ENCODE peak calls at places on chromosomes 4 and X, in nine cellular contexts. F is A549, K is upper lobe of right lung, B is uterus, P is foreskin fibroblast, N is GM23338, T is AG10803, A is tibial nerve, C is BJ. J is an unnamed sample.

GRCh38 chr4:113113151-113113550 is 63.7 kb downstream of the ANK2 start:
- DNase-seq in F (no peak), C (no peak), T (no peak), K (no peak), B (no peak), A (no peak), P (no peak), N (no peak), J (no peak)

GRCh38 chr4:135277116-135277979 is 1075.8 kb upstream of the PABPC4L start:
- DNase-seq in F (no peak), T (no peak), K (no peak), N (no peak), B (no peak), A (no peak), P (no peak), C (no peak), J (no peak)

GRCh38 chr4:150033109-150033508 is 45.1 kb upstream of the DCLK2 start:
- DNase-seq in B (no peak), C (no peak), P (no peak), F (no peak), A (no peak), N (peak; percentile 42), T (no peak), K (no peak), J (no peak)

GRCh38 chrX:72060196-72060974 is 71.3 kb downstream of the RTL5 start:
- DNase-seq in K (no peak), F (peak; percentile 18), A (no peak), P (no peak), T (peak; percentile 1), C (no peak), B (no peak), N (peak; percentile 76), J (no peak)

GRCh38 chr4:147076179-147076578 is 130.5 kb upstream of the TTC29 start:
- DNase-seq in B (no peak), T (no peak), N (no peak), P (no peak), F (no peak), K (no peak), C (no peak), A (no peak), J (no peak)

GRCh38 chr4:73945674-73946449 is 36.0 kb downstream of the PF4 start:
- DNase-seq in N (no peak), F (no peak), P (no peak), C (no peak), T (no peak), B (no peak), K (no peak), A (no peak), J (no peak)

GRCh38 chr4:150582881-150583286 is 933 bp downstream of the MAB21L2 start:
- DNase-seq in K (no peak), P (no peak), N (peak; percentile 69), F (no peak), B (peak; percentile 12), A (no peak), T (no peak), C (no peak), J (no peak)

GRCh38 chrX:110847334-110847733 is 51.7 kb upstream of the CHRDL1 start:
- DNase-seq in F (peak; percentile 54), B (no peak), K (no peak), A (peak; percentile 75), T (peak; percentile 49), P (peak; percentile 77), C (no peak), N (peak; percentile 68), J (no peak)

GRCh38 chr4:112970903-112971302 is 78.5 kb upstream of the ANK2 start:
- DNase-seq in K (no peak), A (no peak), C (no peak), T (no peak), B (no peak), P (no peak), F (no peak), N (no peak), J (no peak)

GRCh38 chrX:40392599-40392998 is 188.2 kb upstream of the ATP6AP2 start:
- DNase-seq in N (peak; percentile 33), A (no peak), K (no peak), B (no peak), C (no peak), T (no peak), P (no peak), F (no peak), J (no peak)

GRCh38 chr4:173527103-173527876 is 2.7 kb downstream of the HAND2 start:
- DNase-seq in K (no peak), T (peak; percentile 41), B (no peak), N (peak; percentile 82), F (no peak), C (no peak), A (no peak), P (peak; percentile 35), J (no peak)

GRCh38 chr4:31204895-31205294 is 484.7 kb downstream of the PCDH7 start:
- DNase-seq in P (no peak), A (no peak), B (no peak), C (no peak), T (no peak), K (no peak), F (no peak), N (no peak), J (no peak)

GRCh38 chr4:121156822-121157769 is 7.0 kb downstream of the TNIP3 start:
- DNase-seq in N (peak; percentile 84), K (peak; percentile 77), A (peak; percentile 31), C (no peak), T (peak; percentile 37), B (no peak), F (peak; percentile 47), P (peak; percentile 47), J (no peak)

GRCh38 chr4:48756689-48757220 is 23.3 kb downstream of the FRYL start:
- DNase-seq in P (peak; percentile 54), N (no peak), K (no peak), C (no peak), T (no peak), A (no peak), B (no peak), F (no peak), J (no peak)

GRCh38 chr4:139223682-139224317 is 46.8 kb upstream of the ELF2 start:
- DNase-seq in K (no peak), B (peak; percentile 35), F (no peak), P (peak; percentile 86), A (peak; percentile 33), C (no peak), T (peak; percentile 52), N (no peak), J (no peak)

GRCh38 chrX:12446342-12447075 is 308.2 kb downstream of the FRMPD4 start:
- DNase-seq in K (no peak), C (no peak), F (peak; percentile 8), T (peak; percentile 72), N (no peak), B (no peak), P (peak; percentile 66), A (no peak), J (no peak)

DNA sequence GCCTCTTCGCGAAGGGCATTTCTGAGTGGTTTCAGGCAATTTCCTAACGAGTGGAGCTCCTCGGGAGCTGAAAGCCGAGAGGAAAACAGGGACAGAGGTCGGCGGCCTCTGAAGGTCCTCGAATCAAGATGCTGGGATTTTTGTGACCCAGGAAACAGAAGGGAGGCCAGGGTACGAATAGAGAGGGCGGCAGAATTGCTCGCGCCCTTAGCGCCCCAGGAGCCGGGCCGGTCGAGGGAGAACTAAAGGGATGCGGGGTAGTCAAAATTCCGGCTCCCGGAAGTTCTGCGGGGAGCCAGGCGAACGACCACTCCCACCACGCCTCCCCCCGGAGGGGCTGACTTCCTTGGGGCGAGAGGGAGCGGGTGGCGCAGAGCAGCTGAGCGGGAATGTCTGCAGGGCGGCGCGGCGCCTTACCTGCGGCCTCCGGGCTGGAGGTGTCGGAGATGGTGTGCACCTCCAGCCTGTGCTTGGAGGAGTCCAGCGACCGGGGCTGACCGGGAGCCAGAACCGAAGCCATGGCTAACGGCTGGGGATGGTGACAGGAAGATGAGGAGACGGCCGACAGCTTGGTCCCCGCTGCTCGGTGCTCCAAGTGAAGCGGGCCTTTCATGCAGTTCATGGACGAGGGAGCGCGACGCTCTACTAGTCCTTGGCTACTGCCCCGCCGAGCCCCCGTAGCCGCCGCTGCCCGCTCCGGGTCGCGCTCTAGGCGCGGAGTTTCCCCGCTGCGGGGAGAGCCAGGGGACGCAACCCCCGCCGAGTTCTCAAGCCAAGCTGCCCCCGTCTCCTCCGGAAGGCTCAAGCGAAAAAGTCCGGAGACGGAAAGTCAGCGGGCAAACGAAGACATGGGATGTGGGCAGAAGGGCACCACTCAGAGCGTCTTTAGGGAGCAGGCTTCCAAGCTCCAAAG is 782 bp downstream of the PITX2 start:
- DNase-seq in B (no peak), C (no peak), F (no peak), N (peak; percentile 66), K (no peak), P (peak; percentile 56), A (no peak), T (no peak), J (no peak)
- H3K4me3 ChIP-seq in B (peak overlapping the region; percentile 27), C (peak overlapping the region; percentile 44), F (no peak overlapping the region), N (peak overlapping the region; percentile 68), K (peak overlapping the region; percentile 36), P (peak overlapping the region; percentile 66), A (peak overlapping the region; percentile 2), T (peak overlapping the region; percentile 55), J (peak overlapping the region; percentile 28)

GRCh38 chr4:47490550-47490949 is 5.5 kb downstream of the ATP10D start:
- DNase-seq in B (no peak), T (no peak), K (no peak), A (no peak), N (peak; percentile 71), C (no peak), F (peak; percentile 38), P (peak; percentile 22), J (no peak)
- TF ChIP-seq CTCF in B (no peak), T (peak; percentile 45), K (peak; percentile 31), A (no peak), N (peak; percentile 68), C (peak; percentile 42), F (no peak), P (peak; percentile 26), J (no peak)

DNA sequence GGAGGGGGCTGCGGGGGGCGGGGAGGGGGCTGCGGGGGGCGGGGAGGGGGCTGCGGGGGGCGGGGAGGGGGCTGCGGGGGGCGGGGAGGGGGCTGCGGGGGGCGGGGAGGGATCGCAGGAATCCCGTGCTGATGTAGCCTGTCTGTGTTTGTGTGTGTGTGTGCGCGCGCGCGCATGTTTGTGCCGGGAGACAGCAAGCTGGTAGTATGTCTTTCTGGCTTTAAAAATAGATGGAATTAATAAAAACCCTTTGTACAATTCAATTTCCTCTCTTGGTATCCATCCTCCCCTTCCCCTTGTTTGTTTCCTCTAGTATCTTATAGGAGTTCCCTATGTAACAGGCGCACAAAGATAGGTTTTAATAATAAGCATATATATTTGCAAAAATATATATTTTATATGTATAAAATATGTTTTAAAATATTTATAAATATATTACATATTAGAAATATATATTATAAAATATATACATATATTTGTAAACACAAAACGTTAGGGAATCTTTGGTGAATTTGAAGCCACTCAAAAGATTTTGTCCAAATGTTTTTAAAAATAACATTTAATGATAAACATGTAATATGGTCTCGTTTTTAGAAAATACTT is 782 bp downstream of the ARHGAP24 start:
- DNase-seq in C (no peak), F (peak; percentile 42), P (peak; percentile 73), K (peak; percentile 73), N (no peak), B (no peak), A (no peak), T (peak; percentile 53), J (peak; percentile 63)
- H3K4me3 ChIP-seq in C (peak overlapping the region; percentile 62), F (peak overlapping the region; percentile 68), P (peak overlapping the region; percentile 75), K (peak overlapping the region; percentile 60), N (peak overlapping the region; percentile 62), B (peak overlapping the region; percentile 61), A (peak overlapping the region; percentile 65), T (peak overlapping the region; percentile 83), J (peak overlapping the region; percentile 56)

DNA sequence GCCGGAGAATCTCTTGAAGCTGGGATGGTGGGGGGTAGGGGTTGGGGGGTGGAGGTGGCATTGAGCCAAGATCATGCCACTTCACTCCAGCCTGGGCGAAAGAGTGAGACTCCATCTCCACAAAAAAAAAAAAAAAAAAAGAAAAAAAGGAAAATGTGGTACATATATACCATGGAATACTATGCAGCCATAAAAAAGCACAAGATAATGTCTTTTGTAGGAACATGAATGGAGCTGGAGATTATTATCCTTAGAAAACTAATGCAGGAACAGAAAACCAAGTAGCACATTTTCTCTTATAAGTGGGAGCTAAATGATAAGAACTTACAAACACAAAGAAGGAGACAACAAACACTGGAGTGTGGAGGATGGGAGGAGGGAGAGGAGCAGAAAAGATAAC is 188.5 kb downstream of the APBB2 start:
- DNase-seq in F (no peak), A (no peak), K (no peak), N (no peak), T (no peak), B (no peak), C (no peak), P (no peak), J (no peak)
- TF ChIP-seq CTCF in F (no peak), A (no peak), K (no peak), N (no peak), T (no peak), B (no peak), C (no peak), P (no peak), J (no peak)